ENCODE peak calls at places on chromosomes 11 and 22, in four cellular contexts. K is ovary, V is caudate nucleus, F is mesendoderm. L is an unnamed sample.

GRCh38 chr22:30015229-30015797 is 65.0 kb upstream of the HORMAD2 start:
- DNase-seq in K (no peak), V (no peak), F (no peak), L (peak; percentile 78)

GRCh38 chr11:29914203-29914930 is 102.5 kb downstream of the KCNA4 start:
- DNase-seq in K (no peak), V (no peak), F (no peak), L (peak; percentile 69)

GRCh38 chr11:113567097-113567496 is 91.9 kb upstream of the DRD2 start:
- DNase-seq in K (no peak), F (no peak), V (no peak), L (no peak)

GRCh38 chr22:18997925-18998315 is 61.8 kb upstream of the PRODH start:
- DNase-seq in K (no peak), F (peak; percentile 40), V (peak; percentile 65), L (no peak)

GRCh38 chr11:61744609-61745156 is 7.8 kb upstream of the MYRF start:
- DNase-seq in V (no peak), F (no peak), K (no peak), L (no peak)

GRCh38 chr11:61966673-61967176 is 709 bp downstream of the FTH1 start:
- DNase-seq in V (no peak), K (no peak), F (peak; percentile 80), L (peak; percentile 44)

GRCh38 chr22:36409911-36410756 is 22.4 kb upstream of the MYH9 start:
- DNase-seq in K (peak; percentile 90), F (peak; percentile 100), V (peak; percentile 53), L (peak; percentile 92)

GRCh38 chr22:44526431-44527115 is 28.5 kb upstream of the RTL6 start:
- DNase-seq in K (no peak), V (no peak), F (no peak), L (no peak)

GRCh38 chr11:126484266-126484665 is 128.8 kb downstream of the ST3GAL4 start:
- DNase-seq in F (no peak), V (no peak), K (no peak), L (peak; percentile 61)

GRCh38 chr11:106327134-106327533 is 249.7 kb downstream of the AASDHPPT start:
- DNase-seq in K (no peak), F (peak; percentile 62), V (no peak), L (no peak)

GRCh38 chr11:19437760-19438159 is 197.0 kb upstream of the E2F8 start:
- DNase-seq in K (no peak), V (no peak), F (no peak), L (peak; percentile 88)
- H3K27ac ChIP-seq in K (no peak overlapping the region), V (no peak overlapping the region), F (no peak overlapping the region), L (no peak overlapping the region)

GRCh38 chr11:107856180-107856980 is 2.2 kb downstream of the SLC35F2 start:
- DNase-seq in F (peak; percentile 80), K (no peak), V (no peak), L (no peak)

GRCh38 chr11:107858217-107859070 is at the start of gene SLC35F2:
- DNase-seq in F (peak; percentile 94), V (no peak), K (peak; percentile 48), L (peak; percentile 76)

GRCh38 chr11:107859459-107860239 is 1.1 kb upstream of the SLC35F2 start:
- DNase-seq in V (no peak), F (no peak), K (peak; percentile 19), L (peak; percentile 36)

GRCh38 chr11:107857550-107858216 is 904 bp downstream of the SLC35F2 start:
- DNase-seq in V (no peak), K (no peak), F (peak; percentile 65), L (no peak)

GRCh38 chr11:107856981-107857517 is 1.5 kb downstream of the SLC35F2 start:
- DNase-seq in V (no peak), K (no peak), F (no peak), L (no peak)
- H3K27ac ChIP-seq in V (no peak overlapping the region), K (no peak overlapping the region), F (no peak overlapping the region), L (peak overlapping the region; percentile 56)

GRCh38 chr22:41782751-41783150 is 17.7 kb upstream of the CCDC134 start:
- DNase-seq in K (no peak), F (no peak), V (no peak), L (no peak)

GRCh38 chr22:41781508-41781906 is 19.0 kb upstream of the CCDC134 start:
- DNase-seq in F (no peak), K (no peak), V (no peak), L (no peak)

GRCh38 chr22:41782316-41782715 is 18.2 kb upstream of the CCDC134 start:
- DNase-seq in K (no peak), V (no peak), F (no peak), L (no peak)

GRCh38 chr22:41787331-41787730 is 13.1 kb upstream of the CCDC134 start:
- DNase-seq in K (no peak), F (no peak), V (no peak), L (no peak)
- H3K27ac ChIP-seq in K (no peak overlapping the region), F (no peak overlapping the region), V (no peak overlapping the region), L (no peak overlapping the region)

GRCh38 chr22:50277761-50278160 is 7.6 kb upstream of the MAPK11 start:
- DNase-seq in K (no peak), F (no peak), V (no peak), L (no peak)

GRCh38 chr22:50275181-50276055 is 5.2 kb upstream of the MAPK11 start:
- DNase-seq in K (no peak), V (no peak), F (no peak), L (no peak)

GRCh38 chr22:50278461-50278860 is 8.3 kb upstream of the MAPK11 start:
- DNase-seq in K (no peak), V (no peak), F (no peak), L (no peak)

GRCh38 chr22:50274311-50274710 is 4.1 kb upstream of the MAPK11 start:
- DNase-seq in F (no peak), V (no peak), K (no peak), L (no peak)

DNA sequence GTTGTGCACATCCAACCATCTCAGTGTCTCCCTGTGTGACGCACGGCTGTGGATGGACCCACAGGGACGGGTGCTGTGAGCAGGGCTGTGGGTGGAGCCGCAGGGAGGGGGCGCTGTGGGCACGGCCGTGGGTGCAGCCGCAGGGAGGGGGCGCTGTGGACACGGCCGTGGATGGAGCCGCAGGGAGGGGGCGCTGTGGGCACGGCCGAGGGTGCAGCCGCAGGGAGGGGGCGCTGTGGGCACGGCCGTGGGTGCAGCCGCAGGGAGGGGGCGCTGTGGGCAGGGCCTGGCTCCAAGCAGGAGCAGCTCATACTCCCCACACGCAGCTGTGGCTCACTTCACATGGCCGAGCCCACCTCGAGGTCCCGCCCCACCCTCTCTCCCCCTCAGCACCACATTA is 6.0 kb upstream of the MAPK11 start:
- DNase-seq in V (peak; percentile 87), F (peak; percentile 55), K (peak; percentile 67), L (no peak)
- H3K27ac ChIP-seq in V (peak overlapping the region; percentile 44), F (no peak overlapping the region), K (no peak overlapping the region), L (no peak overlapping the region)

DNA sequence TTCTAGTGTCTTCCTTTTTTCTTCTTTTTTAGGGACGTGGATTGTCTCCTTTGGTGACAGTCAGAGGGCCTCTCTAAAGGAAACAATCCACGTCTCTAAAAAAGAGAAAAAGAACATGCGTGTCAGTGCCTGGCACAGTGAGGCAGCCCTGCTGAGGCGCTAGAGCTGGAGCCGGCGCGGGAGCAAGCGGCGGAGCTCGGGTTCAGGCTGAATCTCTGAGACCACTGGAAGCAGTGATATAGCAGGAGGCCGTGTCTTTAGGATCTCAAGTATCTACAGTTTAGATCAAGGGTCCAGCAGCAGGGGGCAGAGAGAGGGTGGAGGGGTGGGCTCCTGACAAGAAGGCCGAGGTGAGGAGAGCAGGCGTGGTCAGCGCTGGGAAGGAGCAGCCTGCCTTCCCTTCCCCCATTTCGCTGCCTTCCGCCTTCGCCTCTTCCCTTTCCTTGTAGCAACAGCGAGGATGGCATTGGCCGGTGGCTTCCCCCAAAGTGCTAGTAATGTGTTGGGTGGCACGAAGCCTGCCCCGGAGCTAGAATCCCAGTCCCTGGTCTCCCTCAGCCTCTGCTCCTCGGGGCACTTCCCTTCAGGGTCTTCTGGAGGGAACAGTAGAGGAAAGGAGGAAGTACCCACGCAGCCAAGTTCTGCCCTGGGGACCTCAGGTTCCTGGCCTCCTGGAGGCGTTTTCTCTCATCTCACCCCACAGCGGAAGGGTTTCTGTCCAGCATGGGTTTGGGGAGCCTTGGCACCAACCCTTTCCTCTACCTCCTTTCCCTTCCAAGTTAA is 28.2 kb upstream of the RAB1B start:
- DNase-seq in V (no peak), F (no peak), K (no peak), L (no peak)
- H3K27ac ChIP-seq in V (no peak overlapping the region), F (no peak overlapping the region), K (no peak overlapping the region), L (no peak overlapping the region)

GRCh38 chr22:39292561-39293074 is 26.8 kb downstream of the RPL3 start:
- DNase-seq in F (peak; percentile 80), K (peak; percentile 86), V (no peak), L (peak; percentile 88)
- H3K27ac ChIP-seq in F (no peak overlapping the region), K (no peak overlapping the region), V (no peak overlapping the region), L (peak overlapping the region; percentile 38)

DNA sequence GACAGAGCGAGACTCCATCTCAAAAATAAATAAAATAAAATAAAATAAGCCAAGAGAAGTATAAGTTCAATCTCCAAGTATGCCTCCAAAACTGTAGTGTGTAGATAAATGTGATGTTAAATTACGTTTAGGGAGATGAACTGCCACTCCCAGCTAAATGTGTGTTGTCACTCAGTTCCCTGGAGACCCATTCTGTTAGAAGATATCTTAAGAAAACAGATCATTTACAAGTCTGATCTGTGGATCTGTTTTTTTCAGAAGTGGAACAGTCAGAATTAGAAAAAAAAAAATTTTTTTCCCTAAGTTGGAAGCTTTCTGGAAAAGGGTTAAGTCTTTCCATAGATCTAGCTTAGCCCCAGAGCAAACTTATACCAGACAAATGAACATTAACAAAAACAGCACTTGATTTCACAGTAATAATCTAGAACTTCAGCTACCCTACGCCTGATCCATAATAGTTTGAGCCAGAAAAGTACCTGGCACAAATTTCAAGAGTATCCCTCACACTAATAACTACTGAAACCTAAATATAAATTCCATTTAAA is 18.2 kb downstream of the CELF1 start:
- DNase-seq in K (no peak), V (no peak), F (no peak), L (no peak)
- H3K27ac ChIP-seq in K (no peak overlapping the region), V (no peak overlapping the region), F (no peak overlapping the region), L (no peak overlapping the region)

GRCh38 chr22:24550028-24550901 is 4.7 kb downstream of the GUCD1 start:
- DNase-seq in F (no peak), K (no peak), V (no peak), L (no peak)
- H3K27ac ChIP-seq in F (no peak overlapping the region), K (no peak overlapping the region), V (no peak overlapping the region), L (no peak overlapping the region)

GRCh38 chr11:108609681-108610080 is 16.1 kb upstream of the EXPH5 start:
- DNase-seq in V (no peak), F (no peak), K (no peak), L (peak; percentile 90)

GRCh38 chr11:108606070-108606469 is 12.5 kb upstream of the EXPH5 start:
- DNase-seq in F (peak; percentile 17), V (no peak), K (no peak), L (no peak)

GRCh38 chr11:108601150-108601549 is 7.6 kb upstream of the EXPH5 start:
- DNase-seq in V (no peak), K (no peak), F (no peak), L (peak; percentile 67)

GRCh38 chr11:108608548-108608947 is 15.0 kb upstream of the EXPH5 start:
- DNase-seq in K (no peak), V (no peak), F (no peak), L (no peak)

DNA sequence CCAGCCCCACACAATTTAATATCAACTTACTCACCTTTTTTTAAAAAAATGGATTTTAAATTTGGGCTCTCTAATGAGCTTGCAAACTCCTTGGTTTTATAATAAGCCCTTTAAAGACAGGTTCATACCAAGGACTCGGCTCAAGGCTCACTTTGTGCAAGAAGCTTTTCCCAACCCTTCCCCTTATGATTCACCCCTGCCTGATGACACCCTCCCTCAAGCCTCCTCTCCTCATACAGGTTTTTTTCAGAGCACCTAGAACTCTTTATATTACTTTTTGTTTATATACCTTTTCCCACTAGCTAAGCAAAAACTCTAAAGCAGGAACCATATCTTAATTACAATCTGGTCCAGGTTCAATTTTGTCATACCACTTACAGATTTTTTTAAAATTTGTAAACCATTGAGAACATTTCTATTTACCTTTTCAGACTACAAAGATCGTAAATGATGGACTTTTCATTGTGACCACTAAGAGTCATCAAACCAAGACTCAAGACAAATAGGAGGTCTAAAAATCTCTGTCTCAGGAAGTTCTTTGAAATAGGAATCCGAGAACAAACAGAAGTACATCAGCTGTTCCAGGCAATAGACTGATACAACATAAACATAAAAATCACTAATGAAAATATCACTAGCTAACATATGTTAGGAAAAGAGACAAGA is 13.1 kb upstream of the EXPH5 start:
- DNase-seq in F (peak; percentile 16), V (no peak), K (no peak), L (peak; percentile 71)
- H3K27ac ChIP-seq in F (no peak overlapping the region), V (no peak overlapping the region), K (no peak overlapping the region), L (peak overlapping the region; percentile 53)